ENCODE peak calls at places on chromosomes 13 and 19, in six cellular contexts. One of them, this sample, is unnamed.

GRCh38 chr13:73754727-73755292 is 379.4 kb downstream of the KLF12 start:
- DNase-seq in retinal pigment epithelial cell: peak
- DNase-seq in H7: no peak
- DNase-seq in astrocyte of the cerebellum: peak
- DNase-seq in CD8-positive, alpha-beta memory T cell: no peak
- DNase-seq in EH: peak
- DNase-seq in this sample: peak

GRCh38 chr19:51034704-51035103 is at the start of gene KLK12:
- DNase-seq in retinal pigment epithelial cell: no peak
- DNase-seq in H7: peak
- DNase-seq in astrocyte of the cerebellum: no peak
- DNase-seq in CD8-positive, alpha-beta memory T cell: no peak
- DNase-seq in EH: no peak
- DNase-seq in this sample: no peak

GRCh38 chr19:47779524-47780214 is 1.2 kb downstream of the SELENOW start:
- DNase-seq in retinal pigment epithelial cell: no peak
- DNase-seq in H7: no peak
- DNase-seq in astrocyte of the cerebellum: no peak
- DNase-seq in CD8-positive, alpha-beta memory T cell: no peak
- DNase-seq in EH: peak
- DNase-seq in this sample: no peak

GRCh38 chr13:94758571-94758970 is 46.2 kb upstream of the SOX21 start:
- DNase-seq in retinal pigment epithelial cell: no peak
- DNase-seq in H7: no peak
- DNase-seq in astrocyte of the cerebellum: no peak
- DNase-seq in CD8-positive, alpha-beta memory T cell: no peak
- DNase-seq in EH: no peak
- DNase-seq in this sample: no peak

GRCh38 chr19:54481326-54481930 is 8.3 kb upstream of the CDC42EP5 start:
- DNase-seq in retinal pigment epithelial cell: no peak
- DNase-seq in H7: peak
- DNase-seq in astrocyte of the cerebellum: no peak
- DNase-seq in CD8-positive, alpha-beta memory T cell: no peak
- DNase-seq in EH: peak
- DNase-seq in this sample: no peak

GRCh38 chr13:35469781-35470380 is 6.6 kb downstream of the MAB21L1 start:
- DNase-seq in retinal pigment epithelial cell: no peak
- DNase-seq in H7: no peak
- DNase-seq in astrocyte of the cerebellum: no peak
- DNase-seq in CD8-positive, alpha-beta memory T cell: no peak
- DNase-seq in EH: peak
- DNase-seq in this sample: no peak

GRCh38 chr13:44976949-44977583 is 12.2 kb downstream of the NUFIP1 start:
- DNase-seq in retinal pigment epithelial cell: no peak
- DNase-seq in H7: no peak
- DNase-seq in astrocyte of the cerebellum: no peak
- DNase-seq in CD8-positive, alpha-beta memory T cell: no peak
- DNase-seq in EH: no peak
- DNase-seq in this sample: no peak

GRCh38 chr13:76307157-76307556 is 579.0 kb downstream of the KCTD12 start:
- DNase-seq in retinal pigment epithelial cell: peak
- DNase-seq in H7: no peak
- DNase-seq in astrocyte of the cerebellum: no peak
- DNase-seq in CD8-positive, alpha-beta memory T cell: no peak
- DNase-seq in EH: no peak
- DNase-seq in this sample: peak

GRCh38 chr19:32558607-32559228 is 22.3 kb upstream of the PDCD5 start:
- DNase-seq in retinal pigment epithelial cell: no peak
- DNase-seq in H7: no peak
- DNase-seq in astrocyte of the cerebellum: no peak
- DNase-seq in CD8-positive, alpha-beta memory T cell: no peak
- DNase-seq in EH: no peak
- DNase-seq in this sample: no peak

GRCh38 chr13:110396476-110396875 is 89.4 kb downstream of the COL4A2 start:
- DNase-seq in retinal pigment epithelial cell: peak
- DNase-seq in H7: no peak
- DNase-seq in astrocyte of the cerebellum: no peak
- DNase-seq in CD8-positive, alpha-beta memory T cell: no peak
- DNase-seq in EH: no peak
- DNase-seq in this sample: no peak

This sample was measured in AG04450.